ENCODE peak calls at places on chromosomes 1 and 21, in seven cellular contexts. One of them, this sample, is unnamed.

GRCh38 chr1:40866408-40866788 is 4.2 kb upstream of the CITED4 start:
- DNase-seq in activated T-cell treated with anti-CD3 and anti-CD28 coated beads, Interleukin-2, amount 50 U/mL, for 72 hours: no peak
- DNase-seq in activated CD4-positive, alpha-beta T cell treated with anti-CD3 and anti-CD28 coated beads, Interleukin-2, amount 50 U/mL, for 24 hours: no peak
- DNase-seq in coronary artery: no peak
- DNase-seq in HS-5: no peak
- DNase-seq in upper lobe of right lung: no peak
- DNase-seq in cardiac septum: no peak
- DNase-seq in this sample: no peak

GRCh38 chr1:156262461-156263287 is 14.8 kb upstream of the PAQR6 start:
- DNase-seq in activated T-cell treated with anti-CD3 and anti-CD28 coated beads, Interleukin-2, amount 50 U/mL, for 72 hours: no peak
- DNase-seq in activated CD4-positive, alpha-beta T cell treated with anti-CD3 and anti-CD28 coated beads, Interleukin-2, amount 50 U/mL, for 24 hours: no peak
- DNase-seq in coronary artery: no peak
- DNase-seq in HS-5: peak
- DNase-seq in upper lobe of right lung: no peak
- DNase-seq in cardiac septum: no peak
- DNase-seq in this sample: peak

GRCh38 chr21:34129039-34129891 is 55.9 kb downstream of the MRPS6 start:
- DNase-seq in activated T-cell treated with anti-CD3 and anti-CD28 coated beads, Interleukin-2, amount 50 U/mL, for 72 hours: peak
- DNase-seq in activated CD4-positive, alpha-beta T cell treated with anti-CD3 and anti-CD28 coated beads, Interleukin-2, amount 50 U/mL, for 24 hours: peak
- DNase-seq in coronary artery: no peak
- DNase-seq in HS-5: peak
- DNase-seq in upper lobe of right lung: no peak
- DNase-seq in cardiac septum: no peak
- DNase-seq in this sample: peak

GRCh38 chr1:22420456-22421053 is 31.1 kb upstream of the ZBTB40 start:
- DNase-seq in activated T-cell treated with anti-CD3 and anti-CD28 coated beads, Interleukin-2, amount 50 U/mL, for 72 hours: peak
- DNase-seq in activated CD4-positive, alpha-beta T cell treated with anti-CD3 and anti-CD28 coated beads, Interleukin-2, amount 50 U/mL, for 24 hours: peak
- DNase-seq in coronary artery: peak
- DNase-seq in HS-5: no peak
- DNase-seq in upper lobe of right lung: peak
- DNase-seq in cardiac septum: peak
- DNase-seq in this sample: no peak

GRCh38 chr1:199490804-199491527 is 536.5 kb upstream of the NR5A2 start:
- DNase-seq in activated T-cell treated with anti-CD3 and anti-CD28 coated beads, Interleukin-2, amount 50 U/mL, for 72 hours: no peak
- DNase-seq in activated CD4-positive, alpha-beta T cell treated with anti-CD3 and anti-CD28 coated beads, Interleukin-2, amount 50 U/mL, for 24 hours: no peak
- DNase-seq in coronary artery: no peak
- DNase-seq in HS-5: peak
- DNase-seq in upper lobe of right lung: no peak
- DNase-seq in cardiac septum: no peak
- DNase-seq in this sample: peak

GRCh38 chr1:242828828-242829227 is 304.3 kb upstream of the PLD5 start:
- DNase-seq in activated T-cell treated with anti-CD3 and anti-CD28 coated beads, Interleukin-2, amount 50 U/mL, for 72 hours: no peak
- DNase-seq in activated CD4-positive, alpha-beta T cell treated with anti-CD3 and anti-CD28 coated beads, Interleukin-2, amount 50 U/mL, for 24 hours: no peak
- DNase-seq in coronary artery: no peak
- DNase-seq in HS-5: no peak
- DNase-seq in upper lobe of right lung: no peak
- DNase-seq in cardiac septum: no peak
- DNase-seq in this sample: no peak

GRCh38 chr1:63861055-63861691 is 87.4 kb downstream of the ROR1 start:
- DNase-seq in activated T-cell treated with anti-CD3 and anti-CD28 coated beads, Interleukin-2, amount 50 U/mL, for 72 hours: no peak
- DNase-seq in activated CD4-positive, alpha-beta T cell treated with anti-CD3 and anti-CD28 coated beads, Interleukin-2, amount 50 U/mL, for 24 hours: no peak
- DNase-seq in coronary artery: no peak
- DNase-seq in HS-5: no peak
- DNase-seq in upper lobe of right lung: no peak
- DNase-seq in cardiac septum: no peak
- DNase-seq in this sample: no peak

GRCh38 chr1:145877923-145878486 is 7.7 kb downstream of the ANKRD35 start:
- DNase-seq in activated T-cell treated with anti-CD3 and anti-CD28 coated beads, Interleukin-2, amount 50 U/mL, for 72 hours: no peak
- DNase-seq in activated CD4-positive, alpha-beta T cell treated with anti-CD3 and anti-CD28 coated beads, Interleukin-2, amount 50 U/mL, for 24 hours: no peak
- DNase-seq in coronary artery: no peak
- DNase-seq in HS-5: no peak
- DNase-seq in upper lobe of right lung: no peak
- DNase-seq in cardiac septum: peak
- DNase-seq in this sample: no peak

GRCh38 chr1:202159534-202160371 is 649 bp downstream of the PTPN7 start:
- DNase-seq in activated T-cell treated with anti-CD3 and anti-CD28 coated beads, Interleukin-2, amount 50 U/mL, for 72 hours: peak
- DNase-seq in activated CD4-positive, alpha-beta T cell treated with anti-CD3 and anti-CD28 coated beads, Interleukin-2, amount 50 U/mL, for 24 hours: peak
- DNase-seq in coronary artery: no peak
- DNase-seq in HS-5: no peak
- DNase-seq in upper lobe of right lung: no peak
- DNase-seq in cardiac septum: no peak
- DNase-seq in this sample: no peak

GRCh38 chr1:218347316-218347712 is 2.2 kb downstream of the TGFB2 start:
- DNase-seq in activated T-cell treated with anti-CD3 and anti-CD28 coated beads, Interleukin-2, amount 50 U/mL, for 72 hours: no peak
- DNase-seq in activated CD4-positive, alpha-beta T cell treated with anti-CD3 and anti-CD28 coated beads, Interleukin-2, amount 50 U/mL, for 24 hours: no peak
- DNase-seq in coronary artery: no peak
- DNase-seq in HS-5: no peak
- DNase-seq in upper lobe of right lung: no peak
- DNase-seq in cardiac septum: no peak
- DNase-seq in this sample: no peak

GRCh38 chr1:45198185-45198584 is 8.2 kb downstream of the ZSWIM5 start:
- DNase-seq in activated T-cell treated with anti-CD3 and anti-CD28 coated beads, Interleukin-2, amount 50 U/mL, for 72 hours: no peak
- DNase-seq in activated CD4-positive, alpha-beta T cell treated with anti-CD3 and anti-CD28 coated beads, Interleukin-2, amount 50 U/mL, for 24 hours: no peak
- DNase-seq in coronary artery: no peak
- DNase-seq in HS-5: no peak
- DNase-seq in upper lobe of right lung: no peak
- DNase-seq in cardiac septum: no peak
- DNase-seq in this sample: no peak

This sample was measured in AG04449.